ENCODE peak calls at places on chromosomes 4 and X, in eight cellular contexts. L is cardiac muscle cell, E is ovary, H is left ventricle myocardium inferior, J is tibial artery, R is ascending aorta, N is endodermal cell, C is spleen. X is an unnamed sample. For H3K4me1 and H3K27me3, the result is how much of the 10 kb centered on the place peaks cover.

GRCh38 chr4:170374770-170375169 is 285.0 kb upstream of the AADAT start:
- DNase-seq in L (no peak), J (no peak), H (no peak), N (peak), R (no peak), C (no peak), E (no peak), X (no peak)

GRCh38 chr4:15245006-15245530 is 182.8 kb upstream of the C1QTNF7 start:
- DNase-seq in J (no peak), H (no peak), N (no peak), E (no peak), R (no peak), C (no peak), L (no peak), X (no peak)

GRCh38 chr4:24914460-24914859 is 1.6 kb upstream of the CCDC149 start:
- DNase-seq in H (no peak), J (no peak), E (no peak), R (no peak), C (no peak), L (no peak), N (no peak), X (no peak)

GRCh38 chr4:39855909-39856512 is 121.7 kb downstream of the PDS5A start:
- DNase-seq in N (no peak), H (no peak), L (peak), R (no peak), E (no peak), J (no peak), C (no peak), X (no peak)

GRCh38 chr4:121155893-121156292 is 8.2 kb downstream of the TNIP3 start:
- DNase-seq in E (no peak), L (peak), C (no peak), J (no peak), R (no peak), N (no peak), H (no peak), X (no peak)

GRCh38 chrX:28312259-28312658 is 275.0 kb upstream of the IL1RAPL1 start:
- DNase-seq in R (no peak), H (no peak), L (no peak), C (no peak), E (no peak), J (no peak), N (no peak), X (no peak)

GRCh38 chr4:117796677-117797076 is 237.6 kb upstream of the NDST3 start:
- DNase-seq in L (no peak), H (no peak), E (no peak), J (no peak), C (no peak), R (no peak), N (no peak), X (no peak)

GRCh38 chr4:8509311-8509950 is 68.9 kb downstream of the TRMT44 start:
- DNase-seq in R (no peak), L (no peak), E (no peak), N (no peak), C (no peak), H (no peak), J (no peak), X (no peak)

GRCh38 chr4:90198086-90198847 is 71.1 kb downstream of the CCSER1 start:
- DNase-seq in R (no peak), E (no peak), J (no peak), H (no peak), C (no peak), L (no peak), N (no peak), X (no peak)

GRCh38 chr4:71833175-71833900 is 49.5 kb upstream of the GC start:
- DNase-seq in R (no peak), E (no peak), N (no peak), C (peak), J (no peak), H (no peak), L (no peak), X (no peak)

GRCh38 chr4:183738081-183738673 is 79.1 kb downstream of the TRAPPC11 start:
- DNase-seq in C (no peak), R (no peak), N (no peak), L (peak), E (no peak), J (no peak), H (no peak), X (no peak)

GRCh38 chr4:54213812-54214211 is 15.3 kb upstream of the PDGFRA start:
- DNase-seq in H (no peak), J (no peak), C (no peak), N (no peak), R (no peak), L (peak), E (no peak), X (peak)

GRCh38 chr4:56976283-56976877 is 1.0 kb downstream of the NOA1 start:
- DNase-seq in N (no peak), H (no peak), L (peak), R (no peak), C (no peak), E (peak), J (no peak), X (no peak)

GRCh38 chr4:127604949-127605709 is 27.6 kb upstream of the INTU start:
- DNase-seq in C (no peak), L (peak), N (peak), E (no peak), R (no peak), J (no peak), H (no peak), X (no peak)

GRCh38 chr4:37891221-37892159 is 606 bp downstream of the TBC1D1 start:
- DNase-seq in N (peak), L (peak), H (peak), E (no peak), J (peak), C (no peak), R (peak), X (peak)

GRCh38 chrX:47515941-47516649 is 33.1 kb upstream of the ZNF41 start:
- DNase-seq in E (no peak), H (no peak), L (peak), R (no peak), J (no peak), N (no peak), C (no peak), X (no peak)

GRCh38 chr4:168886361-168886760 is 123.7 kb downstream of the CBR4 start:
- DNase-seq in J (no peak), N (no peak), H (no peak), L (no peak), R (no peak), C (no peak), E (no peak), X (no peak)

GRCh38 chrX:6225307-6226052 is 3.2 kb downstream of the NLGN4X start:
- DNase-seq in H (no peak), L (no peak), R (no peak), C (no peak), E (peak), N (peak), J (no peak), X (no peak)

GRCh38 chrX:47581731-47582647 is at the start of gene TIMP1:
- DNase-seq in E (peak), R (peak), H (peak), J (peak), C (peak), L (peak), N (peak), X (peak)

GRCh38 chrX:18620349-18620748 is 51.6 kb downstream of the RS1 start:
- DNase-seq in L (no peak), J (no peak), E (no peak), R (no peak), H (no peak), C (no peak), N (peak), X (no peak)

GRCh38 chr4:91758487-91758886 is 545.3 kb upstream of the GRID2 start:
- DNase-seq in J (no peak), H (no peak), L (peak), E (no peak), R (no peak), C (no peak), N (no peak), X (no peak)

GRCh38 chr4:48268956-48269860 is at the start of gene TEC:
- DNase-seq in J (peak), N (peak), E (no peak), H (peak), C (no peak), R (peak), L (no peak), X (peak)

GRCh38 chr4:130432289-130432688 is 1336.3 kb downstream of the C4orf33 start:
- DNase-seq in C (no peak), E (no peak), R (no peak), H (no peak), N (no peak), J (no peak), L (no peak), X (no peak)

GRCh38 chr4:145001635-145002034 is 96.4 kb downstream of the ANAPC10 start:
- DNase-seq in L (no peak), C (no peak), E (no peak), R (no peak), H (no peak), J (no peak), N (no peak), X (no peak)

DNA sequence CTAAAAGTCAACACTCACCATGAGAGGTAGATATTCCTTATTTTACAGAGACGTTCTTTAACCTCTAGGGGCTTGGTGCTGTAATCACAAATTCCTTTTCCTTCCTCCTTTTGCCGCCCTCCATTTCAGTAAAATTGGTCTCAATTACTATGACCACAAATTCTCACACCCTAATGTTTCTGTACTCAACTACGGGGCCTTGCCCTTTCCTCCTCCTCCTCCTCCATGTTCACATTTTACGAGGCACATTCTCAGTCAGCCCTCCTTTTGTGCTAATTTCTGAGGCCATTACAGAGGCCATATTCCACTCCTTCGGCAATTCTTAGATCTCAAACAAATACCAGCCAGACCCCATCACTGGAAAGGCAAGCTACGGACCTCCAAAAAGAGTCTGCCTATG is 92.1 kb downstream of the SH3KBP1 start:
- DNase-seq in R (no peak), N (no peak), C (no peak), H (no peak), J (no peak), L (no peak), E (no peak), X (no peak)
- H3K4me1 ChIP-seq in R (under half), N (under half), C (under half), H (under half), J (under half), L (under half), E (under half), X (under half)

GRCh38 chrX:39335447-39336235 is 534.4 kb downstream of the MID1IP1 start:
- DNase-seq in N (no peak), L (no peak), C (no peak), H (no peak), R (no peak), E (no peak), J (no peak), X (no peak)
- H3K27ac ChIP-seq in N (no peak), L (no peak), C (no peak), H (peak), R (no peak), E (no peak), J (peak), X (no peak)

DNA sequence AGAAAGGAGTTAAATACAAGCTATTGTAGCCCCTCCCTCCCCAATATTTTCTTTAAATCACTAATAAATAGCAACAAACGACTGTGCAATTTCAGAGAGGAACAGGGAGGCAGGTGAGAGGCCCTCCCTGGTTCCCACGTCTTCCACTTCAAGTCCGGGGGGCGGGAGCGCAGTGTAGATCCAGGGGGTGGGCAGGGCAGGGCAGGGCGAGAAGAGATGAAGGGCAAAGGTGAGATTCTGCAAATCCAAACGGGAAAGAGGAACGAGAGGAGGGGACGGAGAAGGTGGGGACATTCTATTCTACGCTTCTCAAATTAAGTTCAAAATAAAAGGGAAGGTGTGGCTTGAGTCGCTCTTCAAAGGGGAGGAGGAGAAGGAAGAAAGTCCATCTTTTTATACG is 6.8 kb downstream of the NKX6-1 start:
- DNase-seq in R (no peak), C (no peak), E (no peak), N (peak), J (no peak), H (no peak), L (no peak), X (no peak)
- H3K27me3 ChIP-seq in R (under half), C (half or more), E (under half), N (half or more), J (half or more), H (half or more), L (half or more), X (under half)

DNA sequence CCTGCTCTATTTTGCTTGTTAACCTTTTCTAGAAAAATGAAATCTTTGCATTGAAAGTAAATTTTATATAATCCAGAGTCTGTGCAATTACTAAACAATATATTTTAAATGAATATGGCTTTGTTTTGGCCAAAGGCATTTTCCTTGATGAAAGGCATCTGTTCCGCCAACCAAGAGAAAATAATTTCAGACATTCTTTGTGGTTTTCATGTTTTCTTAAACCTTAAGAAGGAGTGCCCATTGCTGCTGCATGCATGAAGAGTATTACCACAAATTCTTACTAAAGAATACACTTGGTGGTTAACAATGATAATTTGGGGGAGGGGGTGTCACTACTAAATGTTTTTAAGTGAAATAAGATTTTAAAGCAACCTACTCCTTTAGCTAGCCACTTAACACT is 2.7 kb upstream of the PDGFC start:
- DNase-seq in R (no peak), J (no peak), C (no peak), L (peak), N (no peak), H (no peak), E (no peak), X (no peak)
- H3K4me1 ChIP-seq in R (under half), J (under half), C (under half), L (under half), N (under half), H (under half), E (under half), X (under half)

GRCh38 chr4:76548704-76549103 is 113.7 kb downstream of the SHROOM3 start:
- DNase-seq in N (no peak), C (no peak), H (no peak), L (no peak), J (no peak), E (no peak), R (no peak), X (no peak)
- H3K27ac ChIP-seq in N (no peak), C (no peak), H (no peak), L (no peak), J (no peak), E (no peak), R (no peak), X (no peak)

X was measured in right cardiac atrium.